ENCODE peak calls at places on chromosomes 2 and 18, in ten cellular contexts. Y is body of pancreas, D is tibial nerve, G is A549, L is adrenal gland, T is HCT116, Z is IMR-90, W is Peyer's patch, E is sigmoid colon, F is heart left ventricle. X is an unnamed sample. For H3K4me1, the result is how much of the 10 kb centered on the place peaks cover.

GRCh38 chr2:156329031-156329921 is 3.2 kb downstream of the NR4A2 start:
- DNase-seq in Y (no peak), D (no peak), G (no peak), L (peak), T (no peak), Z (no peak), W (no peak), E (peak), F (no peak), X (no peak)

GRCh38 chr2:67346718-67347407 is 50.3 kb upstream of the ETAA1 start:
- DNase-seq in Y (no peak), D (no peak), G (no peak), L (no peak), T (no peak), Z (peak), W (no peak), E (no peak), F (no peak), X (no peak)

GRCh38 chr2:65458999-65459398 is 26.6 kb upstream of the SPRED2 start:
- DNase-seq in Y (no peak), D (no peak), G (no peak), L (no peak), T (no peak), Z (peak), W (no peak), E (no peak), F (no peak), X (no peak)

GRCh38 chr2:120344214-120344990 is 1.5 kb upstream of the INHBB start:
- DNase-seq in Y (peak), D (no peak), G (peak), L (no peak), T (no peak), Z (no peak), W (no peak), E (no peak), F (peak), X (no peak)

GRCh38 chr2:239523147-239523943 is 122.5 kb upstream of the HDAC4 start:
- DNase-seq in Y (no peak), D (no peak), G (no peak), L (no peak), T (no peak), Z (no peak), W (no peak), E (no peak), F (no peak), X (no peak)

GRCh38 chr2:170221317-170222288 is 43.7 kb downstream of the MYO3B start:
- DNase-seq in Y (no peak), D (no peak), G (peak), L (no peak), T (no peak), Z (peak), W (no peak), E (no peak), F (no peak), X (no peak)

GRCh38 chr2:20916604-20917286 is 93.8 kb upstream of the LDAH start:
- DNase-seq in Y (no peak), D (no peak), G (peak), L (no peak), T (no peak), Z (peak), W (no peak), E (peak), F (no peak), X (no peak)

GRCh38 chr2:169139993-169140767 is 70.8 kb downstream of the DHRS9 start:
- DNase-seq in Y (no peak), D (no peak), G (no peak), L (no peak), T (no peak), Z (no peak), W (no peak), E (no peak), F (no peak), X (no peak)

GRCh38 chr2:216632952-216633615 is at the start of gene IGFBP2:
- DNase-seq in Y (peak), D (no peak), G (peak), L (peak), T (peak), Z (peak), W (no peak), E (no peak), F (peak), X (peak)

GRCh38 chr2:55707751-55708150 is 14.1 kb upstream of the PNPT1 start:
- DNase-seq in Y (no peak), D (no peak), G (no peak), L (no peak), T (no peak), Z (no peak), W (no peak), E (no peak), F (no peak), X (no peak)

GRCh38 chr2:88690591-88691338 is 708 bp upstream of the RPIA start:
- DNase-seq in Y (peak), D (no peak), G (peak), L (no peak), T (peak), Z (peak), W (peak), E (no peak), F (no peak), X (peak)

GRCh38 chr2:31286230-31286629 is 52.3 kb downstream of the EHD3 start:
- DNase-seq in Y (no peak), D (no peak), G (no peak), L (no peak), T (no peak), Z (no peak), W (no peak), E (no peak), F (no peak), X (no peak)

GRCh38 chr2:238240761-238241711 is 1.2 kb upstream of the HES6 start:
- DNase-seq in Y (peak), D (no peak), G (no peak), L (no peak), T (peak), Z (no peak), W (no peak), E (peak), F (peak), X (peak)

GRCh38 chr2:70686577-70687460 is 81.2 kb downstream of the ADD2 start:
- DNase-seq in Y (no peak), D (no peak), G (peak), L (no peak), T (peak), Z (peak), W (no peak), E (peak), F (peak), X (no peak)

GRCh38 chr18:51603111-51603510 is 405.6 kb upstream of the MEX3C start:
- DNase-seq in Y (no peak), D (no peak), G (no peak), L (no peak), T (no peak), Z (no peak), W (no peak), E (no peak), F (no peak), X (no peak)

GRCh38 chr2:239830066-239830717 is 194.9 kb downstream of the NDUFA10 start:
- DNase-seq in Y (no peak), D (no peak), G (no peak), L (peak), T (no peak), Z (no peak), W (peak), E (peak), F (peak), X (peak)

GRCh38 chr2:138780451-138780880 is 276 bp upstream of the NXPH2 start:
- DNase-seq in Y (no peak), D (no peak), G (no peak), L (no peak), T (no peak), Z (no peak), W (no peak), E (no peak), F (no peak), X (no peak)

GRCh38 chr18:51617572-51618260 is 420.2 kb upstream of the MEX3C start:
- DNase-seq in Y (no peak), D (no peak), G (peak), L (no peak), T (no peak), Z (no peak), W (no peak), E (no peak), F (no peak), X (no peak)

GRCh38 chr2:241334813-241335212 is 19.1 kb downstream of the SEPTIN2 start:
- DNase-seq in Y (no peak), D (no peak), G (no peak), L (no peak), T (no peak), Z (no peak), W (no peak), E (no peak), F (no peak), X (no peak)

GRCh38 chr18:48137354-48138208 is 207.1 kb upstream of the SMAD2 start:
- DNase-seq in Y (no peak), D (no peak), G (no peak), L (no peak), T (no peak), Z (no peak), W (no peak), E (no peak), F (no peak), X (peak)

GRCh38 chr18:48135436-48135966 is 205.0 kb upstream of the SMAD2 start:
- DNase-seq in Y (no peak), D (no peak), G (no peak), L (no peak), T (no peak), Z (no peak), W (no peak), E (no peak), F (no peak), X (no peak)

GRCh38 chr18:48136051-48136543 is 205.6 kb upstream of the SMAD2 start:
- DNase-seq in Y (peak), D (no peak), G (no peak), L (no peak), T (no peak), Z (no peak), W (no peak), E (no peak), F (peak), X (peak)

GRCh38 chr18:48138211-48138610 is 207.8 kb upstream of the SMAD2 start:
- DNase-seq in Y (no peak), D (no peak), G (no peak), L (no peak), T (no peak), Z (no peak), W (no peak), E (no peak), F (no peak), X (no peak)

GRCh38 chr18:48136544-48137353 is 206.3 kb upstream of the SMAD2 start:
- DNase-seq in Y (peak), D (no peak), G (no peak), L (no peak), T (no peak), Z (no peak), W (no peak), E (no peak), F (no peak), X (peak)
- TF ChIP-seq POLR2A in Y (peak), D (no peak), G (no peak), L (peak), T (no peak), Z (no peak), W (no peak), E (no peak), F (no peak), X (no peak)

GRCh38 chr2:60827369-60827768 is 54.0 kb upstream of the REL start:
- DNase-seq in Y (no peak), D (no peak), G (no peak), L (no peak), T (no peak), Z (no peak), W (no peak), E (no peak), F (no peak), X (no peak)

GRCh38 chr2:60834270-60834717 is 47.1 kb upstream of the REL start:
- DNase-seq in Y (no peak), D (no peak), G (no peak), L (no peak), T (no peak), Z (no peak), W (no peak), E (no peak), F (no peak), X (no peak)

GRCh38 chr2:60831921-60832320 is 49.5 kb upstream of the REL start:
- DNase-seq in Y (no peak), D (no peak), G (no peak), L (no peak), T (no peak), Z (no peak), W (no peak), E (no peak), F (no peak), X (no peak)

GRCh38 chr2:60832621-60833020 is 48.8 kb upstream of the REL start:
- DNase-seq in Y (no peak), D (no peak), G (no peak), L (no peak), T (no peak), Z (no peak), W (no peak), E (no peak), F (no peak), X (no peak)

DNA sequence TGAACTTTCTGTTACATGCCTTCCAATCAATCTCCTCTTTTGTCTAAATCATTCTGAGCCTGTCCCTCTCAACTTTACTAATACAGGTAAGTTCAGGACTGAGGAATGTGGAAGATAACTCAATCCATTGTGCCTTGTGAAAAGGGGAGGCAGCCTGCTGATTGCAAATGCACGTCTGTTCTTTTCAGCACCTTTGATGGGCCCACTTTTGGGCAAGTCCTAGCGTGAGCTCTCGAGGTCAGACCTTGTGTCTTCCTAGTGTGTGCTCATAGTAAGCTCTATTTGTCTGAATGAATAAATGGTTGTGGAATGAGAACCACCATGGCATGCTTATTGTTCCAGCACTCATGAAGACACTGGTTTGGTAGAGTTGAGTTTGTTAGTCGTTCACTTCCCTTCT is 50.4 kb upstream of the REL start:
- DNase-seq in Y (no peak), D (no peak), G (no peak), L (no peak), T (no peak), Z (no peak), W (no peak), E (no peak), F (no peak), X (no peak)
- H3K4me1 ChIP-seq in Y (under half), D (under half), G (under half), L (under half), T (under half), Z (under half), W (under half), E (under half), F (under half), X (under half)

GRCh38 chr18:14916851-14917250 is 168.9 kb downstream of the ANKRD30B start:
- DNase-seq in Y (no peak), D (no peak), G (no peak), L (no peak), T (no peak), Z (no peak), W (no peak), E (no peak), F (no peak), X (no peak)
- TF ChIP-seq POLR2A in Y (no peak), D (no peak), G (no peak), L (no peak), T (no peak), Z (no peak), W (no peak), E (no peak), F (no peak), X (no peak)

GRCh38 chr2:38499921-38500634 is 102.7 kb downstream of the HNRNPLL start:
- DNase-seq in Y (no peak), D (peak), G (no peak), L (no peak), T (no peak), Z (no peak), W (no peak), E (peak), F (no peak), X (no peak)

GRCh38 chr2:38497670-38498037 is 105.1 kb downstream of the HNRNPLL start:
- DNase-seq in Y (no peak), D (no peak), G (no peak), L (no peak), T (no peak), Z (no peak), W (no peak), E (no peak), F (no peak), X (no peak)

GRCh38 chr2:38495880-38496279 is 106.8 kb downstream of the HNRNPLL start:
- DNase-seq in Y (no peak), D (no peak), G (no peak), L (no peak), T (no peak), Z (no peak), W (no peak), E (no peak), F (no peak), X (no peak)

GRCh38 chr2:38496927-38497669 is 105.6 kb downstream of the HNRNPLL start:
- DNase-seq in Y (no peak), D (peak), G (no peak), L (peak), T (no peak), Z (no peak), W (no peak), E (no peak), F (no peak), X (no peak)

GRCh38 chr2:38498039-38498438 is 104.7 kb downstream of the HNRNPLL start:
- DNase-seq in Y (no peak), D (no peak), G (no peak), L (no peak), T (no peak), Z (no peak), W (peak), E (no peak), F (peak), X (no peak)
- H3K4me1 ChIP-seq in Y (under half), D (under half), G (under half), L (under half), T (under half), Z (under half), W (under half), E (under half), F (under half), X (under half)

DNA sequence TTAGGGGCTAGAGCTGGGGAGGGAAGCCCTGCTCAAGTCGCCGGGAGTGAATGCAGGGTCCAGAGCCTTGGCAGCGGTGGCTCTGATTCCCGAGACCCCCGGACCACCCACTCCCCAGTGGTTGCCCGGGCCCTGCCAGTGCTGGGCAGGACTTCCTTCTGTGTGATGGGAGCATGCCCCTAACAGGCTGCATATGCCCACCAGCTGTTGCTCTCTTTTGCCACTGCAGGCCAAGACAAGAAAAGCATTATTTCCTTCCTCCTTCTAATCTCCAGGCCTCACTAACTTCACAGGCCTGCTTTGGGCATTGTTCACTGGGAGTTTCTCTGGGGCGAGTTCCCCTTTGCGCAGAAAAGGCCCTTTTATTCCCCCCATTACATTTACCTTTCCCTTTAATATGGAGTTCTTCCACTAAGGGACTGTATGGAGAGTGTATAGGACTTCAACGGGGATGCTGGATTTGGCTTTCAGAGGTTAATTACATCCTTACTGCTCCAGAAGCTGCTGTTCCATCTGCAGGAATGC is 249.1 kb upstream of the SIX2 start:
- DNase-seq in Y (no peak), D (no peak), G (no peak), L (no peak), T (no peak), Z (no peak), W (no peak), E (no peak), F (no peak), X (no peak)
- TF ChIP-seq POLR2A in Y (no peak), D (no peak), G (no peak), L (no peak), T (no peak), Z (no peak), W (no peak), E (no peak), F (no peak), X (no peak)

GRCh38 chr2:226684563-226684959 is 115.1 kb downstream of the IRS1 start:
- DNase-seq in Y (no peak), D (no peak), G (no peak), L (no peak), T (no peak), Z (no peak), W (no peak), E (no peak), F (no peak), X (no peak)
- H3K4me1 ChIP-seq in Y (under half), D (under half), G (under half), L (under half), T (under half), Z (under half), W (under half), E (under half), F (under half), X (under half)

DNA sequence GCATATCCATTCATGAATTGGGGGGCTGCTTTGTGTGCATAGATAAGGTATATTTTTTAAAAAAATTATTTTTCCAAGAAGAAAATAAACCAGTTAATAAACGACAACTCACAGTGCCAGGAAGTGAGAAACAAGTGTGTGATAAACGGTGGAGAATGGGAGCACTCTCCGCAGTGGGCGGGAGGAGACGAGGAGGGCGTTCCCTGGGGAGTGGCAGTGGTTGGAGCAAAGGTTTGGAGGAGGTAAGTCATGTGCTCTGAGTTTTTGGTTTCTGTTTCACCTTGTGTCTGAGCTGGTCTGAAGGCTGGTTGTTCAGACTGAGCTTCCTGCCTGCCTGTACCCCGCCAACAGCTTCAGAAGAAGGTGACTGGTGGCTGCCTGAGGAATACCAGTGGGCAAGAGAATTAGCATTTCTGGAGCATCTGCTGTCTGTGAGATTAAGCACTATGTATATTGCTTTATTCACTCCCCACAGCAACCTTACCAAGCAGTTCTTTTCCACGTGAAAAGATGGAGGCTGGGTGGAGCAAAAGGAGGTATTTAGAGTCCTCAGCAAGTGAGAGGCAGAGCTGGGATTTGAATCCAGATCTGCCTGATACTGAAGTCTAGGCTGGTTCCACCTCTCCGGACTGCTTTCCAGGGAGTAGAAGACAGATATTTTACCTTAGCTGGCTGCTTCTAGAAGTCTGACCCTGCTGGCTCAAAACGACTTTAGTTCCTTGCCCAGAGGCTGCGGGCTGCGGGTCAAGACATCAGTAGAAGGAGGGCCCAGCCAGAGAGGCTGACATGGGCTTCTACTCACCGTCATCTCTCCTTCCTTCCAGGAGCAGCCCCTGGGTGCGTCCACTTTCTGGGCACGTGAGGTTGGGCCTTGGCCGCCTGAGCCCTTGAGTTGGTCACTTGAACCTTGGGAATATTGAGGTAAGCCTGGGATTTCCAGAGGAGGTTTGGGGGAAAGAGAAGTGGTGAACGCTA is 26.9 kb upstream of the CASP8 start:
- DNase-seq in Y (peak), D (no peak), G (peak), L (peak), T (peak), Z (no peak), W (peak), E (peak), F (peak), X (peak)
- TF ChIP-seq POLR2A in Y (peak), D (no peak), G (peak), L (peak), T (peak), Z (no peak), W (peak), E (no peak), F (no peak), X (peak)